ENCODE peak calls at places on chromosomes 7 and 10, in five cellular contexts. O is iPS-NIHi11, Z is T-cell, C is Karpas-422, V is fibroblast of lung. T is an unnamed sample.

GRCh38 chr10:72736881-72737280 is 44.9 kb downstream of the MCU start:
- DNase-seq in Z (no peak), O (no peak), V (peak; percentile 39), C (no peak), T (no peak)

GRCh38 chr10:58672855-58673254 is 160.2 kb downstream of the BICC1 start:
- DNase-seq in V (peak; percentile 70), O (no peak), C (no peak), Z (no peak), T (no peak)

GRCh38 chr7:4631664-4632171 is 50.4 kb upstream of the FOXK1 start:
- DNase-seq in V (peak; percentile 97), O (peak; percentile 76), Z (no peak), C (no peak), T (no peak)

GRCh38 chr10:110101464-110102144 is 93.8 kb downstream of the ADD3 start:
- DNase-seq in C (no peak), Z (no peak), V (no peak), O (no peak), T (no peak)

GRCh38 chr7:27846388-27846787 is 106.4 kb downstream of the TAX1BP1 start:
- DNase-seq in V (no peak), Z (no peak), C (no peak), O (no peak), T (no peak)

GRCh38 chr10:97608991-97609561 is 19.6 kb downstream of the C10orf62 start:
- DNase-seq in Z (no peak), C (no peak), O (no peak), V (no peak), T (no peak)

GRCh38 chr7:76394962-76395361 is 14.5 kb downstream of the SSC4D start:
- DNase-seq in O (no peak), V (no peak), Z (no peak), C (no peak), T (no peak)

GRCh38 chr7:85851571-85852193 is 664.8 kb upstream of the SEMA3D start:
- DNase-seq in Z (no peak), V (peak; percentile 84), O (no peak), C (peak; percentile 63), T (no peak)

GRCh38 chr7:17041324-17041723 is 159.5 kb upstream of the AGR3 start:
- DNase-seq in V (peak; percentile 90), Z (no peak), C (no peak), O (no peak), T (no peak)

GRCh38 chr10:110355922-110356627 is 51.4 kb upstream of the SMNDC1 start:
- DNase-seq in Z (peak; percentile 20), O (no peak), C (peak; percentile 65), V (no peak), T (no peak)

GRCh38 chr10:112383325-112383724 is 9.4 kb downstream of the ACSL5 start:
- DNase-seq in C (no peak), Z (no peak), V (peak; percentile 79), O (no peak), T (no peak)

GRCh38 chr7:33776791-33777190 is 128.5 kb upstream of the BMPER start:
- DNase-seq in C (no peak), Z (no peak), V (peak; percentile 38), O (no peak), T (no peak)

GRCh38 chr7:92313055-92313454 is 67.3 kb downstream of the ANKIB1 start:
- DNase-seq in Z (no peak), C (no peak), O (no peak), V (no peak), T (no peak)

GRCh38 chr7:101299511-101300464 is 21.8 kb downstream of the IFT22 start:
- DNase-seq in O (no peak), V (no peak), C (no peak), Z (no peak), T (no peak)

GRCh38 chr7:945147-945555 is 9.3 kb downstream of the ADAP1 start:
- DNase-seq in Z (no peak), V (no peak), C (no peak), O (no peak), T (no peak)

GRCh38 chr7:3682028-3682712 is 381.1 kb downstream of the SDK1 start:
- DNase-seq in O (no peak), Z (no peak), V (peak; percentile 11), C (no peak), T (no peak)

GRCh38 chr7:105097619-105098018 is 83.6 kb downstream of the KMT2E start:
- DNase-seq in C (no peak), O (no peak), V (peak; percentile 90), Z (no peak), T (no peak)

GRCh38 chr7:157601530-157601929 is 264.7 kb downstream of the DNAJB6 start:
- DNase-seq in V (no peak), O (no peak), Z (no peak), C (no peak), T (no peak)

GRCh38 chr7:32079530-32079929 is 9.3 kb upstream of the PDE1C start:
- DNase-seq in O (no peak), Z (no peak), C (no peak), V (no peak), T (no peak)

GRCh38 chr7:142482899-142483658 is 225.2 kb upstream of the PRSS58 start:
- DNase-seq in C (peak; percentile 72), O (peak; percentile 61), Z (peak; percentile 58), V (peak; percentile 65), T (peak; percentile 21)

GRCh38 chr7:47664650-47665049 is 82.7 kb upstream of the TNS3 start:
- DNase-seq in V (no peak), C (no peak), Z (no peak), O (no peak), T (no peak)

GRCh38 chr10:119543814-119544642 is 1.5 kb upstream of the RGS10 start:
- DNase-seq in V (no peak), Z (no peak), O (peak; percentile 55), C (no peak), T (no peak)

GRCh38 chr7:7292085-7292484 is 109.7 kb downstream of the C1GALT1 start:
- DNase-seq in C (no peak), O (no peak), V (no peak), Z (no peak), T (no peak)

GRCh38 chr10:119412244-119412750 is 130.2 kb downstream of the RGS10 start:
- DNase-seq in Z (no peak), C (no peak), O (no peak), V (peak; percentile 95), T (no peak)

GRCh38 chr7:108308276-108308675 is 148.0 kb downstream of the NRCAM start:
- DNase-seq in Z (no peak), V (peak; percentile 73), O (no peak), C (peak; percentile 24), T (no peak)

GRCh38 chr10:44756235-44756634 is 154.9 kb upstream of the TMEM72 start:
- DNase-seq in O (no peak), Z (no peak), C (no peak), V (peak; percentile 63), T (no peak)

GRCh38 chr7:80153446-80153845 is 18.8 kb downstream of the GNAI1 start:
- DNase-seq in V (no peak), Z (no peak), C (no peak), O (no peak), T (no peak)

GRCh38 chr7:76512941-76513816 is 2.8 kb downstream of the UPK3B start:
- DNase-seq in O (peak; percentile 68), V (no peak), C (peak; percentile 45), Z (no peak), T (no peak)

GRCh38 chr7:47884675-47885074 is 63.6 kb downstream of the PKD1L1 start:
- DNase-seq in O (no peak), Z (no peak), V (no peak), C (no peak), T (no peak)

GRCh38 chr10:47365561-47365960 is 17.4 kb downstream of the RBP3 start:
- DNase-seq in C (no peak), O (no peak), V (no peak), Z (no peak), T (no peak)

GRCh38 chr7:113561446-113561845 is 357.4 kb downstream of the PPP1R3A start:
- DNase-seq in O (no peak), V (peak; percentile 27), C (no peak), Z (no peak), T (no peak)

GRCh38 chr7:114889646-114890285 is 32.1 kb upstream of the MDFIC start:
- DNase-seq in O (peak; percentile 7), V (peak; percentile 96), C (no peak), Z (no peak), T (no peak)

GRCh38 chr10:79356104-79356503 is 8.8 kb downstream of the PPIF start:
- DNase-seq in O (no peak), Z (no peak), V (no peak), C (peak; percentile 59), T (no peak)

GRCh38 chr7:37208528-37208927 is 240.1 kb downstream of the ELMO1 start:
- DNase-seq in O (peak; percentile 31), Z (peak; percentile 12), V (peak; percentile 99), C (peak; percentile 78), T (peak; percentile 26)

GRCh38 chr10:97138174-97138573 is 47.6 kb downstream of the SLIT1 start:
- DNase-seq in Z (no peak), C (no peak), O (peak; percentile 80), V (no peak), T (no peak)

GRCh38 chr7:109449760-109450159 is 880.1 kb downstream of the DNAJB9 start:
- DNase-seq in V (no peak), O (no peak), C (no peak), Z (no peak), T (no peak)

GRCh38 chr7:157495177-157495553 is 158.4 kb downstream of the DNAJB6 start:
- DNase-seq in V (no peak), C (no peak), O (no peak), Z (no peak), T (no peak)

GRCh38 chr10:15251791-15252380 is 83.4 kb upstream of the NMT2 start:
- DNase-seq in C (no peak), Z (no peak), V (no peak), O (no peak), T (no peak)